ENCODE peak calls at places on chromosomes 13 and 19, in six cellular contexts. L is fibroblast of pulmonary artery, I is PC-3, Y is dorsolateral prefrontal cortex, B is BJ, U is colonic mucosa. X is an unnamed sample.

GRCh38 chr19:35768082-35768421 is 7.3 kb upstream of the ARHGAP33 start:
- DNase-seq in B (no peak), U (no peak), Y (no peak), I (no peak), L (no peak), X (no peak)

GRCh38 chr13:107202371-107203023 is 634.6 kb upstream of the ARGLU1 start:
- DNase-seq in Y (no peak), L (peak; percentile 97), B (no peak), U (no peak), I (peak; percentile 41), X (no peak)

GRCh38 chr19:40808021-40808325 is 9.0 kb downstream of the EGLN2 start:
- DNase-seq in Y (no peak), B (no peak), L (no peak), I (no peak), U (no peak), X (peak; percentile 5)

GRCh38 chr13:72853000-72853399 is 71.1 kb downstream of the PIBF1 start:
- DNase-seq in I (no peak), Y (no peak), L (peak; percentile 22), U (no peak), B (no peak), X (no peak)

GRCh38 chr19:10339380-10339960 is at the start of gene ICAM3:
- DNase-seq in L (no peak), I (no peak), B (no peak), Y (no peak), U (peak; percentile 33), X (peak; percentile 80)

GRCh38 chr19:14361824-14362223 is 19.4 kb upstream of the ADGRE5 start:
- DNase-seq in U (no peak), I (no peak), L (peak; percentile 62), Y (no peak), B (no peak), X (no peak)

GRCh38 chr13:107765724-107766436 is 449.5 kb downstream of the LIG4 start:
- DNase-seq in Y (no peak), U (no peak), B (no peak), L (peak; percentile 10), I (peak; percentile 47), X (no peak)

GRCh38 chr13:106523566-106523965 is 11.9 kb downstream of the EFNB2 start:
- DNase-seq in U (no peak), I (no peak), L (no peak), B (no peak), Y (no peak), X (no peak)

GRCh38 chr19:17070421-17070820 is 4.8 kb downstream of the HAUS8 start:
- DNase-seq in L (no peak), B (no peak), U (no peak), I (no peak), Y (no peak), X (no peak)

GRCh38 chr19:7288977-7289376 is 5.2 kb downstream of the INSR start:
- DNase-seq in B (no peak), U (no peak), L (no peak), Y (no peak), I (no peak), X (no peak)

GRCh38 chr13:19634129-19634740 is 776 bp downstream of the MPHOSPH8 start:
- DNase-seq in B (no peak), I (peak; percentile 46), L (peak; percentile 55), U (no peak), Y (no peak), X (no peak)

DNA sequence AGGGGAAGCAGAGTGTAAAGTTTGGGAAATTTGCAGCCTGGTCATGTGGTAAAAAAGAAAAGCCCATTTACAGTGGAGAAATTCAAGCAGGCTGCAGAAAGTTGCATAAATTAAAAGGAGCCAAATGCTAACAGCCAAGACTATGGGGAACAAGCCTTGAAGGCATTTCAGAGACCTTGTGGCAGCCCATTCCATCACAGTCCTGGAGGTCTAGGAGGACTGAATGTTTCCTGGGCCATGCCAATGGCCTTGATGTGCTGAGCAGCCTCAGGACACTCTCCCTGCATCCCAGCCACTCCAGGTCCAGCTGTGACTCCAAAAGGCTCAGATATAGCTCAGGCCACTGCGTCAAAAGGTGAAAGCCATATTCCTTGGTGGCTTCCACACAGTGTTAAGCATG is 1202.4 kb upstream of the ATXN8OS start:
- DNase-seq in U (no peak), B (no peak), I (no peak), Y (no peak), L (no peak), X (no peak)
- TF ChIP-seq CTCF in U (no peak), B (no peak), I (no peak), Y (no peak), L (no peak), X (no peak)

GRCh38 chr13:94656766-94657165 is 55.1 kb downstream of the GPR180 start:
- DNase-seq in L (peak; percentile 78), Y (no peak), B (peak; percentile 94), U (no peak), I (peak; percentile 76), X (no peak)
- TF ChIP-seq CTCF in L (peak; percentile 11), Y (no peak), B (peak; percentile 27), U (no peak), I (no peak), X (no peak)

GRCh38 chr19:12970070-12970820 is 869 bp downstream of the DAND5 start:
- DNase-seq in L (no peak), Y (no peak), U (no peak), B (no peak), I (no peak), X (no peak)

GRCh38 chr19:12967907-12968306 is 1.5 kb upstream of the DAND5 start:
- DNase-seq in L (no peak), Y (no peak), B (no peak), I (peak; percentile 50), U (no peak), X (no peak)

GRCh38 chr19:12965812-12966135 is 3.6 kb upstream of the DAND5 start:
- DNase-seq in B (no peak), I (no peak), L (no peak), Y (no peak), U (no peak), X (no peak)

GRCh38 chr19:12969292-12969988 is at the start of gene DAND5:
- DNase-seq in B (no peak), L (no peak), U (no peak), Y (no peak), I (no peak), X (no peak)

DNA sequence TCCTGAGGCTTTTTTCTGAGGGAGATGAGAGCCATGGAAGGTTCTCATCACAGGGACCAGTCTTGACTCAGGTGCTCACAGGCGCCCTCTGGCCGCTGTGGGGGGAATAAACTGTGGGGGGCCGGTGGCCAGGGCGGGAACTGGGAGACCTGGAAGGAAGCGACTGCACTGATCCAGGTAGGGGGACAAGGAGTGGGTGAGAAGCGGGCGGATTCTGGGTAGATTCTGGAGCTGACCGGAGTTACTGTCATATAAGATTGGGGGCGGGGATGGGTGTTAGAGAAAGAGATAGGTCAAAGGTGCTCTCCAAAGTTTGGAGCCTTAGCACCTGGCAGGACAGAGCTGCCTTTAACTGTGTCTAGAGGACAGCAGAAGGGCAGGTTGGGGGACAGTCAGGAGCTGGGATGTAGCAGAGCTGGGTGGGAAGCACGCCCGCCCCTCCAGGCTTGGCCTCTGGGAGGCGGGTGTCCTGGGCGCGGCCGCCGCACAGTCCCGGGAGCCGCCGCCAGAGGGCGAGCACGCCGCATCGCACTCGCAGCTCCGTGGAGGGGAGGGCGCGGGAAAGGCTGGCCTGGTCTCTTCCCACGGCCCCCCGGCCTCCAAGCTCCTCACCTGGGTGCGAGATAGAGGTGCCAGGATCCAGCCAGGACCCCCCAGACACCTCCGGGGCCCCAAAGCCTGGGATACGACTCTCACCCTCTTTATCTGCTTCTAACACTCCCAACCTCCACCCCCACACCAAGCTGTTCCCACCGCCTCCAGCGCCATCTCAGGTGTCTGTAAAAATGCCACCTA is 4.2 kb upstream of the DAND5 start:
- DNase-seq in L (peak; percentile 75), U (peak; percentile 91), B (no peak), Y (no peak), I (peak; percentile 89), X (peak; percentile 74)
- TF ChIP-seq CTCF in L (peak; percentile 77), U (peak; percentile 96), B (peak; percentile 84), Y (peak; percentile 90), I (peak; percentile 93), X (peak; percentile 99)

DNA sequence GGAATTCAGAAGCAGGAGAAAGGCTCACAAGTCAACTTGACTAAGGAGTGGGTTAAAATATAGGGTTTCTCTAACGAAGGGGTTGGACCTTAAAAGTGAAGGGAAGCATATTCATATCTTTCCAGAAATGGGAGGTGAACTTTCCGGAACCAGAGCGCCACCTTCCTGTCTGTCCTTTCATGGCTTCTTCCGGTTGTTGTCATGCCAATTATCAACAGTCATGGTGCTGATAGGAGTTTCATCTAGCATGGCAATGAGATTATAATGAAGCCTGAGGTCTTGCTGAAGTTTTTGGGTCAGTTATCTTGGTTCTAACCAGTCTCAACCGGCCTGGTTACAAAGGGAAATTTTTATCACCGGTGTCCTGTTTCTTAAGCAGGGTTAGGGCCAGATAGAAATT is 162.9 kb upstream of the NBEA start:
- DNase-seq in I (no peak), Y (no peak), L (peak; percentile 30), U (no peak), B (no peak), X (no peak)
- TF ChIP-seq CTCF in I (peak; percentile 39), Y (no peak), L (peak; percentile 30), U (no peak), B (no peak), X (no peak)

GRCh38 chr13:22848539-22849052 is 332.2 kb upstream of the SGCG start:
- DNase-seq in Y (no peak), L (no peak), U (peak; percentile 43), B (no peak), I (no peak), X (no peak)
- TF ChIP-seq CTCF in Y (no peak), L (no peak), U (no peak), B (no peak), I (no peak), X (no peak)

X was measured in CD14-positive monocyte.